ENCODE peak calls at places on chromosomes 16 and 17, in seven cellular contexts. Q is Peyer's patch, U is neural progenitor cell, J is ovary, Z is heart left ventricle, W is thoracic aorta, C is A549. B is an unnamed sample.

GRCh38 chr17:59561042-59561441 is 4.4 kb upstream of the DHX40 start:
- DNase-seq in Q (no peak), U (peak; percentile 22), J (no peak), Z (no peak), W (no peak), C (peak; percentile 50), B (no peak)

GRCh38 chr17:27471321-27472269 is 15.3 kb downstream of the KSR1 start:
- DNase-seq in Q (peak; percentile 56), U (no peak), J (no peak), Z (no peak), W (no peak), C (peak; percentile 35), B (no peak)

GRCh38 chr17:37848690-37849616 is 75.3 kb upstream of the TBC1D3K start:
- DNase-seq in Q (no peak), U (no peak), J (no peak), Z (no peak), W (no peak), C (peak; percentile 90), B (no peak)

GRCh38 chr16:1691956-1692355 is 13.9 kb downstream of the JPT2 start:
- DNase-seq in Q (no peak), U (no peak), J (no peak), Z (no peak), W (no peak), C (peak; percentile 86), B (no peak)

GRCh38 chr17:57531648-57532486 is 213.2 kb downstream of the CCDC182 start:
- DNase-seq in Q (no peak), U (no peak), J (no peak), Z (no peak), W (no peak), C (no peak), B (no peak)

GRCh38 chr17:56902350-56902749 is 11.5 kb downstream of the TRIM25 start:
- DNase-seq in Q (no peak), U (no peak), J (no peak), Z (no peak), W (no peak), C (peak; percentile 69), B (no peak)

GRCh38 chr17:72119963-72120877 is 600 bp upstream of the SOX9 start:
- DNase-seq in Q (no peak), U (peak; percentile 75), J (no peak), Z (peak; percentile 77), W (no peak), C (no peak), B (peak; percentile 52)

GRCh38 chr16:65494609-65495008 is 372.7 kb upstream of the CDH11 start:
- DNase-seq in Q (no peak), U (no peak), J (no peak), Z (no peak), W (no peak), C (no peak), B (no peak)

DNA sequence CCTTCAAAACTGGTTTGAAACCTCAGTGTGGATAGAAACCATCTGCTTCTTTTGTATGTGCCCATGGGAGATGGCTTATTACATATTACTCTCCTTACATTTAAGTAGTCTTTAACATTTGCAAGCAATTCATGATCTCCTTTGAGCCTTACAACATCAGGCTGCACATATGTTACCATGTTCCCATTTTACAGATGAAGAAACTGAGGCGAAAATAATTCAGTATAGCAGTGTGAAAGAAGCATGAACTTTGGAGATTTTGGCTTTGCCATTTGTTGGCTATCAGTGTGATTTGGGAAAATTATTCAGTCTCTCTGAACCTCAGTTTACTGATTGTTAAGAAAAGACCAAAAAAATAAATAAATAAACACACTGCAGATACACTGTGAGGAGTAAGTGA is 15.7 kb downstream of the GNAO1 start:
- DNase-seq in Q (no peak), U (no peak), J (no peak), Z (no peak), W (no peak), C (no peak), B (no peak)
- H3K4me1 ChIP-seq in Q (no peaks in the 10 kb centered on the region), U (no peaks in the 10 kb centered on the region), J (no peaks in the 10 kb centered on the region), Z (no peaks in the 10 kb centered on the region), W (no peaks in the 10 kb centered on the region), C (no peaks in the 10 kb centered on the region), B (no peaks in the 10 kb centered on the region)

GRCh38 chr17:36183001-36183810 is 6.8 kb upstream of the TBC1D3B start:
- DNase-seq in Q (peak; percentile 27), U (peak; percentile 94), J (peak; percentile 46), Z (peak; percentile 93), W (no peak), C (peak; percentile 55), B (peak; percentile 67)
- TF ChIP-seq CTCF in Q (no peak), U (peak; percentile 25), J (no peak), Z (no peak), W (no peak), C (no peak), B (no peak)

GRCh38 chr16:26709175-26709574 is 357.6 kb upstream of the C16orf82 start:
- DNase-seq in Q (no peak), U (no peak), J (no peak), Z (no peak), W (no peak), C (peak; percentile 10), B (no peak)

GRCh38 chr16:26700250-26700649 is 366.5 kb upstream of the C16orf82 start:
- DNase-seq in Q (no peak), U (no peak), J (no peak), Z (no peak), W (no peak), C (no peak), B (no peak)

GRCh38 chr16:26701243-26701886 is 365.4 kb upstream of the C16orf82 start:
- DNase-seq in Q (no peak), U (no peak), J (no peak), Z (no peak), W (no peak), C (no peak), B (no peak)

GRCh38 chr16:26709754-26710153 is 357.0 kb upstream of the C16orf82 start:
- DNase-seq in Q (no peak), U (no peak), J (no peak), Z (no peak), W (no peak), C (no peak), B (no peak)

GRCh38 chr16:26705346-26705745 is 361.4 kb upstream of the C16orf82 start:
- DNase-seq in Q (no peak), U (no peak), J (no peak), Z (no peak), W (no peak), C (no peak), B (no peak)
- H3K4me3 ChIP-seq in Q (no peak overlapping the region), U (no peak overlapping the region), J (no peak overlapping the region), Z (no peak overlapping the region), W (no peak overlapping the region), C (no peak overlapping the region), B (no peak overlapping the region)

GRCh38 chr16:56332464-56333079 is 92.8 kb downstream of the AMFR start:
- DNase-seq in Q (no peak), U (peak; percentile 58), J (peak; percentile 28), Z (peak; percentile 79), W (no peak), C (peak; percentile 86), B (peak; percentile 68)
- H3K4me1 ChIP-seq in Q (no peaks in the 10 kb centered on the region), U (no peaks in the 10 kb centered on the region), J (no peaks in the 10 kb centered on the region), Z (peaks cover 7% of the 10 kb centered on the region), W (no peaks in the 10 kb centered on the region), C (peaks cover 4% of the 10 kb centered on the region), B (no peaks in the 10 kb centered on the region)

GRCh38 chr17:44348234-44348987 is 3.3 kb downstream of the GRN start:
- DNase-seq in Q (peak; percentile 85), U (no peak), J (no peak), Z (peak; percentile 69), W (no peak), C (no peak), B (no peak)

GRCh38 chr17:44343510-44344209 is 1.4 kb upstream of the GRN start:
- DNase-seq in Q (no peak), U (peak; percentile 1), J (no peak), Z (no peak), W (no peak), C (no peak), B (no peak)

GRCh38 chr17:44344939-44345496 is at the start of gene GRN:
- DNase-seq in Q (peak; percentile 94), U (peak; percentile 98), J (peak; percentile 93), Z (peak; percentile 93), W (peak; percentile 93), C (peak; percentile 100), B (peak; percentile 96)

GRCh38 chr17:44346064-44346844 is 1.2 kb downstream of the GRN start:
- DNase-seq in Q (peak; percentile 46), U (no peak), J (no peak), Z (no peak), W (no peak), C (no peak), B (no peak)

GRCh38 chr17:44345497-44346026 is 460 bp downstream of the GRN start:
- DNase-seq in Q (peak; percentile 85), U (peak; percentile 91), J (peak; percentile 51), Z (no peak), W (no peak), C (peak; percentile 75), B (peak; percentile 44)
- TF ChIP-seq CTCF in Q (peak; percentile 33), U (peak; percentile 74), J (peak; percentile 36), Z (peak; percentile 54), W (no peak), C (peak; percentile 54), B (no peak)

B was measured in stomach.